ENCODE peak calls at places on chromosomes 7 and 10, in five cellular contexts. One of them, this sample, is unnamed.

GRCh38 chr7:36735172-36735571 is 10.9 kb upstream of the AOAH start:
- DNase-seq in fibroblast of lung: no peak
- DNase-seq in PC-3: no peak
- DNase-seq in heart right ventricle: no peak
- DNase-seq in thoracic aorta: no peak
- DNase-seq in this sample: no peak

GRCh38 chr10:95441547-95441923 is 119.6 kb downstream of the SORBS1 start:
- DNase-seq in fibroblast of lung: no peak
- DNase-seq in PC-3: no peak
- DNase-seq in heart right ventricle: no peak
- DNase-seq in thoracic aorta: no peak
- DNase-seq in this sample: no peak

GRCh38 chr7:155816192-155816508 is 3.9 kb upstream of the SHH start:
- DNase-seq in fibroblast of lung: no peak
- DNase-seq in PC-3: no peak
- DNase-seq in heart right ventricle: no peak
- DNase-seq in thoracic aorta: no peak
- DNase-seq in this sample: no peak

GRCh38 chr7:134818568-134819345 is 39.3 kb downstream of the CALD1 start:
- DNase-seq in fibroblast of lung: no peak
- DNase-seq in PC-3: no peak
- DNase-seq in heart right ventricle: no peak
- DNase-seq in thoracic aorta: no peak
- DNase-seq in this sample: no peak

GRCh38 chr10:28668363-28669226 is 8.7 kb upstream of the BAMBI start:
- DNase-seq in fibroblast of lung: peak
- DNase-seq in PC-3: no peak
- DNase-seq in heart right ventricle: no peak
- DNase-seq in thoracic aorta: no peak
- DNase-seq in this sample: peak

GRCh38 chr10:45555789-45556188 is 116.8 kb downstream of the ZFAND4 start:
- DNase-seq in fibroblast of lung: peak
- DNase-seq in PC-3: no peak
- DNase-seq in heart right ventricle: no peak
- DNase-seq in thoracic aorta: no peak
- DNase-seq in this sample: no peak

GRCh38 chr7:139361523-139361922 is 1.8 kb downstream of the LUC7L2 start:
- DNase-seq in fibroblast of lung: no peak
- DNase-seq in PC-3: no peak
- DNase-seq in heart right ventricle: no peak
- DNase-seq in thoracic aorta: no peak
- DNase-seq in this sample: no peak

GRCh38 chr10:102152545-102152890 is 329 bp downstream of the NOLC1 start:
- DNase-seq in fibroblast of lung: no peak
- DNase-seq in PC-3: peak
- DNase-seq in heart right ventricle: no peak
- DNase-seq in thoracic aorta: no peak
- DNase-seq in this sample: no peak

GRCh38 chr7:861222-861621 is 15.1 kb upstream of the GET4 start:
- DNase-seq in fibroblast of lung: no peak
- DNase-seq in PC-3: no peak
- DNase-seq in heart right ventricle: no peak
- DNase-seq in thoracic aorta: no peak
- DNase-seq in this sample: no peak

GRCh38 chr10:18582803-18583202 is 68.6 kb downstream of the NSUN6 start:
- DNase-seq in fibroblast of lung: no peak
- DNase-seq in PC-3: no peak
- DNase-seq in heart right ventricle: no peak
- DNase-seq in thoracic aorta: no peak
- DNase-seq in this sample: no peak

GRCh38 chr7:133484135-133484534 is 231.3 kb downstream of the EXOC4 start:
- DNase-seq in fibroblast of lung: no peak
- DNase-seq in PC-3: no peak
- DNase-seq in heart right ventricle: no peak
- DNase-seq in thoracic aorta: no peak
- DNase-seq in this sample: no peak

GRCh38 chr10:123608047-123608446 is 58.1 kb upstream of the GPR26 start:
- DNase-seq in fibroblast of lung: no peak
- DNase-seq in PC-3: no peak
- DNase-seq in heart right ventricle: no peak
- DNase-seq in thoracic aorta: no peak
- DNase-seq in this sample: no peak

GRCh38 chr7:37546677-37547076 is 98.0 kb upstream of the ELMO1 start:
- DNase-seq in fibroblast of lung: no peak
- DNase-seq in PC-3: no peak
- DNase-seq in heart right ventricle: no peak
- DNase-seq in thoracic aorta: no peak
- DNase-seq in this sample: no peak

DNA sequence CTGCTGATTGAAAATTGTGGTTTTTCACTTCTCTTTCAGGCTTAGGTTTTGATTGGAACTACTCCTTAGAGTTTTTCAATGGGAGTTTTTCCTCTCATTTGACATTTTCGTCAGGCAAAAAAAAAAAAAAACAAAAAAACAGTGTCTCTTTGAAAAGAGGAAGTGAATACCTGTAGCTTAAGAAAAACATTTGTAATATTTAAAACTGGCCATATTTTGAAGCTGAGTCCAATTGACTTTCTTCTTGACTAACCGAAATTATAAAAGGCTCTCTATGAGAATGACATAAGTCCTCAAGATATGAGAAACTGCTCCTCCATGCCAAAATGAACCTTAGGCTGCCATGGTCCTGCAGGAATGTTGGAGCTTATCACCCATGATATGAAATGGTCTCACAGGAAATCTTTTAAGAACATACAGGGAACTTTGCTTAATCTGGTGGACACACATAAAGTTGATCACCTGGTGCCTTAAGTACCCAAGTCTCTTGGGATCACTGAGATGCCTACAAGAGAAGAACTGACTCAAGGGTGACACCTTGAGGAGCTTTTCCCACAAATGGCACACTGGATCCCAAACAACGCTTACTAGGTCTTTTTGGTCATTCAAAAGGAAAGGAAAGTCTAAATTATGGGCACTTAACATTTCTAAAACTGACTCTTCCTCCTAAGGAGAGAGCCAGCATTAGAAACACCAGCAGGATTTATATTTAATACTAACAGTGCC is 263.4 kb downstream of the CDC14C start:
- DNase-seq in fibroblast of lung: no peak
- DNase-seq in PC-3: peak
- DNase-seq in heart right ventricle: no peak
- DNase-seq in thoracic aorta: no peak
- DNase-seq in this sample: no peak
- TF ChIP-seq CTCF in fibroblast of lung: no peak
- TF ChIP-seq CTCF in PC-3: peak
- TF ChIP-seq CTCF in heart right ventricle: no peak
- TF ChIP-seq CTCF in thoracic aorta: no peak
- TF ChIP-seq CTCF in this sample: no peak

GRCh38 chr10:628386-629045 is 61.0 kb downstream of the DIP2C start:
- DNase-seq in fibroblast of lung: no peak
- DNase-seq in PC-3: no peak
- DNase-seq in heart right ventricle: no peak
- DNase-seq in thoracic aorta: no peak
- DNase-seq in this sample: no peak
- H3K27ac ChIP-seq in fibroblast of lung: no peak
- H3K27ac ChIP-seq in PC-3: no peak
- H3K27ac ChIP-seq in heart right ventricle: no peak
- H3K27ac ChIP-seq in thoracic aorta: no peak
- H3K27ac ChIP-seq in this sample: no peak

GRCh38 chr7:16420329-16420648 is 1.0 kb downstream of the CRPPA start:
- DNase-seq in fibroblast of lung: no peak
- DNase-seq in PC-3: no peak
- DNase-seq in heart right ventricle: no peak
- DNase-seq in thoracic aorta: no peak
- DNase-seq in this sample: no peak
- H3K4me3 ChIP-seq in fibroblast of lung: peak
- H3K4me3 ChIP-seq in PC-3: peak
- H3K4me3 ChIP-seq in heart right ventricle: peak
- H3K4me3 ChIP-seq in thoracic aorta: peak
- H3K4me3 ChIP-seq in this sample: peak

DNA sequence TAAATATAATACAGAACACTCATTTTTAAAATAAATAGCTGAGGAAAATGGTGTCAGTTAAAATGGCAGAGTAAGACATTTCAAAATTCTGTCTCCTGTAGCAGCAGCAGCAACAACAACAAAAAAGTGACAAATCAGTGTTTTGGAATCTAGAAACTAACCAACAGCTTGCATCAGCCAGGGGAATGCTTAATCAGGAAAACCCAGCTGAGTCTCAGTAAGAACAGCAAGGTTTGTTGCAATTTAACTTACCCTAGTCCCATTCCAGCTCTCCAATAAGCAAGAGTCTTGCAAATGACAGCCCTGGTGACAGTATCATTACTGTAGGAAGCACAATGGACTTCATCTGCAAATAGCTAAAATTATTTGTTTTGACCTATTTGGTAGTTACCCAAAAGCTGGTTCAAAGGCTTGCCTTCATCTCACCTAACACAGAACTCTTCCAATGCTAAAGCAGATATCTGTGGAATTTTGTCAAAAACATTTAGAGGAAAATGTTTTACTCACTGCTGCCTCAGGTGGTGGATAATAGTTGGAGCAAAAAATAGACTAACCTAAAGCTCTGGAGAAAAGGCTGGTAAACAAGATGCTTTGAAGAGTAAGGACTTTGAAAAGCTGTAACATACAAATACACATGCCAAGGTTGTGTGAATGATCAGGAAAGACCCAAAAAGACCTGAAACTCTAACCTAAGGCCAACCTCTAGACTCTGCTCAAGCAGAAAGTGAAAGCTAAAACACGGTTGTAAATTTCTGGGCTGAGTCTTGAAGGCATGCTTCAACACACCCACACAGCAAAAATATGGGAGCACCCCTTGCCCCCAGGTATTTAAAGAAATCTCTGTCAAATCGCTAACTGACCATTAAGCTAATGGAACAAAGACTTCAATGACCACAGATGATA is 9.9 kb upstream of the ARHGAP22 start:
- DNase-seq in fibroblast of lung: peak
- DNase-seq in PC-3: peak
- DNase-seq in heart right ventricle: no peak
- DNase-seq in thoracic aorta: no peak
- DNase-seq in this sample: no peak
- TF ChIP-seq CTCF in fibroblast of lung: no peak
- TF ChIP-seq CTCF in PC-3: peak
- TF ChIP-seq CTCF in heart right ventricle: no peak
- TF ChIP-seq CTCF in thoracic aorta: no peak
- TF ChIP-seq CTCF in this sample: no peak

GRCh38 chr10:119031496-119032059 is 2.1 kb downstream of the NANOS1 start:
- DNase-seq in fibroblast of lung: peak
- DNase-seq in PC-3: peak
- DNase-seq in heart right ventricle: no peak
- DNase-seq in thoracic aorta: no peak
- DNase-seq in this sample: no peak

GRCh38 chr10:119026301-119027110 is 3.0 kb upstream of the NANOS1 start:
- DNase-seq in fibroblast of lung: peak
- DNase-seq in PC-3: peak
- DNase-seq in heart right ventricle: no peak
- DNase-seq in thoracic aorta: no peak
- DNase-seq in this sample: no peak

GRCh38 chr10:119030421-119031250 is 1.1 kb downstream of the NANOS1 start:
- DNase-seq in fibroblast of lung: peak
- DNase-seq in PC-3: peak
- DNase-seq in heart right ventricle: peak
- DNase-seq in thoracic aorta: no peak
- DNase-seq in this sample: no peak

GRCh38 chr10:119029613-119030420 is at the start of gene NANOS1:
- DNase-seq in fibroblast of lung: no peak
- DNase-seq in PC-3: peak
- DNase-seq in heart right ventricle: no peak
- DNase-seq in thoracic aorta: no peak
- DNase-seq in this sample: no peak

GRCh38 chr10:119028900-119029612 is 458 bp upstream of the NANOS1 start:
- DNase-seq in fibroblast of lung: peak
- DNase-seq in PC-3: peak
- DNase-seq in heart right ventricle: peak
- DNase-seq in thoracic aorta: peak
- DNase-seq in this sample: peak
- H3K27ac ChIP-seq in fibroblast of lung: no peak
- H3K27ac ChIP-seq in PC-3: no peak
- H3K27ac ChIP-seq in heart right ventricle: peak
- H3K27ac ChIP-seq in thoracic aorta: peak
- H3K27ac ChIP-seq in this sample: peak

GRCh38 chr7:158263964-158264748 is 323.5 kb downstream of the PTPRN2 start:
- DNase-seq in fibroblast of lung: no peak
- DNase-seq in PC-3: no peak
- DNase-seq in heart right ventricle: no peak
- DNase-seq in thoracic aorta: no peak
- DNase-seq in this sample: no peak
- H3K4me3 ChIP-seq in fibroblast of lung: no peak
- H3K4me3 ChIP-seq in PC-3: no peak
- H3K4me3 ChIP-seq in heart right ventricle: no peak
- H3K4me3 ChIP-seq in thoracic aorta: no peak
- H3K4me3 ChIP-seq in this sample: no peak

GRCh38 chr10:128908109-128908898 is 558.7 kb upstream of the MGMT start:
- DNase-seq in fibroblast of lung: no peak
- DNase-seq in PC-3: no peak
- DNase-seq in heart right ventricle: no peak
- DNase-seq in thoracic aorta: no peak
- DNase-seq in this sample: no peak
- TF ChIP-seq CTCF in fibroblast of lung: no peak
- TF ChIP-seq CTCF in PC-3: no peak
- TF ChIP-seq CTCF in heart right ventricle: no peak
- TF ChIP-seq CTCF in thoracic aorta: no peak
- TF ChIP-seq CTCF in this sample: no peak

GRCh38 chr7:141427134-141427533 is 124.1 kb upstream of the AGK start:
- DNase-seq in fibroblast of lung: no peak
- DNase-seq in PC-3: no peak
- DNase-seq in heart right ventricle: no peak
- DNase-seq in thoracic aorta: no peak
- DNase-seq in this sample: no peak

GRCh38 chr7:141433698-141434097 is 117.5 kb upstream of the AGK start:
- DNase-seq in fibroblast of lung: no peak
- DNase-seq in PC-3: no peak
- DNase-seq in heart right ventricle: no peak
- DNase-seq in thoracic aorta: no peak
- DNase-seq in this sample: no peak

GRCh38 chr7:141431143-141431479 is 120.1 kb upstream of the AGK start:
- DNase-seq in fibroblast of lung: no peak
- DNase-seq in PC-3: no peak
- DNase-seq in heart right ventricle: no peak
- DNase-seq in thoracic aorta: no peak
- DNase-seq in this sample: no peak

DNA sequence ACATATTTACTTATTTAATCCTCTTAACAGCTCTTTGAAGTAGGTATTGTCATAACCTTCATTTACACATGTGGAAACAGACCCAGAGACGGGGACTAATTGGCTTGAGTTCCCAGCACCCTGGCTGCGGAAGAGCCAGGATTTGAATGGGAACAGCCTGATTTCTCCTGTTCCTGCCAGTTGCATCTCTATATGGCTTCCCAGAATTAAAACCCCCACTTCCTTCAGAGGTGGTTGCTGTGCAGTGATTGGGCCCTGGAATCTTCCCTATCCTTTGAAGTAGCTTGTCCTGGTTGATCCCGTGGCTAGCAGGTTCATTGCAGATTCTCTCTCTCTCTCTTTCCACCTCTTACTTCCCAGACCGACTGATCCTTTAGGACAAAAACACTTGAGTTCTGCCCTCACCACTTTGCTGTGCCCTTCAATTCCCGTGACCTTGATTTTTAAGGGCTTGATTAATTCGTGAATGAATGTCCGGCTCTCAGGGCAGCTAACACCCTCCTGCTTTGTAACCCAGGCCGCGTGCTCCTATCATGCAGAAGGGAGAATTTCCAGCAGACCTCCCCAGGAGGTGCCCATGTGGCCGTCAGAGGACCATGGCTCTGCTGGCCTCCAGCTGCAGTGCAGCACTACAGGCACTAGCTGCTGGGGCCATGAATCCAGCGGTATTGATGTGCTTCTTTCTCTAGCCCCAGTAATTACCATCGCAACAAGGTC is 120.6 kb upstream of the AGK start:
- DNase-seq in fibroblast of lung: no peak
- DNase-seq in PC-3: no peak
- DNase-seq in heart right ventricle: no peak
- DNase-seq in thoracic aorta: no peak
- DNase-seq in this sample: no peak
- H3K27ac ChIP-seq in fibroblast of lung: no peak
- H3K27ac ChIP-seq in PC-3: no peak
- H3K27ac ChIP-seq in heart right ventricle: no peak
- H3K27ac ChIP-seq in thoracic aorta: no peak
- H3K27ac ChIP-seq in this sample: no peak

This sample was measured in coronary artery.